ENCODE peak calls at places on chromosomes 5 and 9, in five cellular contexts. G, E, O, W and Q are unnamed samples. For H3K4me1, the result is how much of the 10 kb centered on the place peaks cover.

GRCh38 chr9:125462766-125463384 is 201.2 kb downstream of the GAPVD1 start:
- DNase-seq in G (no peak), E (no peak), O (no peak), W (no peak), Q (no peak)

GRCh38 chr5:60458669-60459068 is 241.3 kb downstream of the DEPDC1B start:
- DNase-seq in G (no peak), E (no peak), O (no peak), W (no peak), Q (no peak)

GRCh38 chr9:14309403-14309802 is 4.5 kb downstream of the NFIB start:
- DNase-seq in G (no peak), E (peak), O (no peak), W (no peak), Q (no peak)

GRCh38 chr5:77546-77945 is 14.4 kb upstream of the PLEKHG4B start:
- DNase-seq in G (no peak), E (no peak), O (no peak), W (no peak), Q (no peak)

GRCh38 chr5:169374761-169375160 is 73.8 kb upstream of the SLIT3 start:
- DNase-seq in G (no peak), E (peak), O (no peak), W (no peak), Q (no peak)

GRCh38 chr5:45695011-45695667 is 1.0 kb downstream of the HCN1 start:
- DNase-seq in G (no peak), E (peak), O (no peak), W (no peak), Q (no peak)

GRCh38 chr9:119844431-119844830 is 475.2 kb upstream of the BRINP1 start:
- DNase-seq in G (no peak), E (no peak), O (no peak), W (no peak), Q (no peak)

GRCh38 chr9:130869250-130869649 is 27.4 kb downstream of the QRFP start:
- DNase-seq in G (no peak), E (peak), O (no peak), W (peak), Q (no peak)

GRCh38 chr5:68365894-68366293 is 150.3 kb downstream of the PIK3R1 start:
- DNase-seq in G (no peak), E (no peak), O (no peak), W (no peak), Q (no peak)

GRCh38 chr9:108600896-108601295 is 254.9 kb downstream of the ACTL7B start:
- DNase-seq in G (no peak), E (no peak), O (no peak), W (no peak), Q (no peak)

GRCh38 chr9:114638441-114638840 is 19.2 kb downstream of the TEX53 start:
- DNase-seq in G (no peak), E (no peak), O (no peak), W (no peak), Q (no peak)

GRCh38 chr9:74577956-74578355 is 80.8 kb downstream of the RORB start:
- DNase-seq in G (no peak), E (no peak), O (no peak), W (no peak), Q (no peak)

GRCh38 chr5:16776611-16777251 is 159.4 kb downstream of the MYO10 start:
- DNase-seq in G (peak), E (peak), O (no peak), W (no peak), Q (no peak)

GRCh38 chr9:89974582-89974981 is 369.8 kb downstream of the GADD45G start:
- DNase-seq in G (no peak), E (no peak), O (no peak), W (no peak), Q (no peak)

GRCh38 chr5:158303261-158303660 is 444.3 kb upstream of the CLINT1 start:
- DNase-seq in G (no peak), E (peak), O (no peak), W (no peak), Q (no peak)

GRCh38 chr5:138528744-138529469 is 14.1 kb downstream of the ETF1 start:
- DNase-seq in G (no peak), E (no peak), O (no peak), W (no peak), Q (no peak)

GRCh38 chr9:133485531-133486260 is 6.8 kb upstream of the SLC2A6 start:
- DNase-seq in G (no peak), E (peak), O (no peak), W (no peak), Q (no peak)

GRCh38 chr5:148397968-148398595 is 14.3 kb downstream of the FBXO38 start:
- DNase-seq in G (no peak), E (no peak), O (no peak), W (no peak), Q (peak)

GRCh38 chr5:7519564-7519963 is 123.6 kb downstream of the ADCY2 start:
- DNase-seq in G (peak), E (no peak), O (no peak), W (no peak), Q (no peak)

GRCh38 chr5:167582263-167582662 is 709.2 kb upstream of the WWC1 start:
- DNase-seq in G (no peak), E (no peak), O (no peak), W (no peak), Q (no peak)

GRCh38 chr9:123445116-123445515 is 89.1 kb downstream of the CRB2 start:
- DNase-seq in G (no peak), E (no peak), O (no peak), W (no peak), Q (no peak)
- H3K4me1 ChIP-seq in G (under half), E (under half), O (under half), W (under half), Q (under half)

DNA sequence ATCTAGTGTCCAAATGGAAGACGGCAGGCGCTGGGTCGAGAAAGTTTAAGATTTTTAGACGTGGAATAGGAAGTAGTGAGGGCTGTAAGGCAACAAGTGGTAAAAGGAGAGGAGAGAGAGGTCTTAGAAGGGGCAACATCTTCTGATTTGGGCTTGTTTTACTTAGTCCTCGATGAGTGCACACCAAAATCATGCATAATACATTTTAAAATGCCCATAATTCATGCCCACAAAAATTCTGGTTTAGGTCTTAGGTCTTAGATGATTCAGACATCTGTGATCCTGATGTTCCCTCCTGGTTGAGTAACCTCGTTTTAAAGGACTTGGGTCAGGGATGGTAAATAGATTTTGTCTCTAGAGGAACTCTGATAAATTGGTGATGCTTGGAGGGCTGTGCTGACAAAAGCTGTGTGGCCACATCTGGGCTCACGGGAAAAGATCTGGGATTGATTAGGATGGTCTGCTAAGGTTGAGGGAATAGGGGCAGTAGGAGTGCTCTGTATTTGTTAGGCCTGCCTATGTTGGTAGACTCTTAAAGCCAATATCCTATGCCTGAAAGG is 476.3 kb downstream of the CCDC171 start:
- DNase-seq in G (no peak), E (no peak), O (no peak), W (no peak), Q (no peak)
- H3K4me1 ChIP-seq in G (under half), E (under half), O (under half), W (under half), Q (under half)

DNA sequence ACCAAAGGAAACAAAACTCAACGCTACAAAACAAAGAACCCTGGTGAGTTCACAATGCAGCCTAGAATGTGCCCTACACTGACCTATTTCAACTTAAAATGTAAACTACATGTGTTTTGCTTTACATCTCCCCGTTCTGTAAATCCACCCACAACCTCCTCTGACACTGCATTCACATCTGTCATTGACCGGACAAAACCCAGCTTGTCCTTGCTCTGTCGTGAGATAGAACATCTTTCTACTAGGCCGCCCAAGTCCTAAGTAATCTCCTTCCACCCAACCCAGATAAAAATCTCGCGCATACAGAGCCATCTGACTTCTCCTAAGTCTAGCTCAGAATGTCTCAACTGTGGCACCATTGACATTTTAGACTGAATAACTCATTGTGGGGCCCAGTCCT is 6.1 kb upstream of the VLDLR start:
- DNase-seq in G (no peak), E (no peak), O (no peak), W (no peak), Q (no peak)
- H3K4me1 ChIP-seq in G (under half), E (under half), O (under half), W (under half), Q (under half)

DNA sequence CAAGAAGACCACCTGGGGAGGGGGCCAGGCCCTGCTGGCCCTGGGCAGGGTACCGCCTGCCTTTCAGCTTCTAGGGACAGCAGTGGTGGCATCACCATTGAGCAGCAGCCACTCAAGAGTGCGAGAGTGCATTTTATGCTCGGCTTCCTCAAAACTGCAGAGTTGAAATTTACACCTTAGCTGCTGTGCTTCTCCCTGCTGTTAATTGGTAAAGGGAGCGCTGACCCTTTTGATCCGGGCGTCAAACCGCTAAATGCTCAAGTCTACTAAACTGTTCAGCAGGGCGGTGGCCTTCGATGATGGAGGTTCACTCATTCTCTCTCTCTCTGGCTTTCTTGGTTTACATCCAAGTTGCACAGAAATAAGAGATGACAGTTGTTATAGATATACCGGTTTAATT is 368.5 kb upstream of the IRX2 start:
- DNase-seq in G (no peak), E (no peak), O (no peak), W (no peak), Q (no peak)
- H3K4me1 ChIP-seq in G (under half), E (under half), O (under half), W (under half), Q (under half)

DNA sequence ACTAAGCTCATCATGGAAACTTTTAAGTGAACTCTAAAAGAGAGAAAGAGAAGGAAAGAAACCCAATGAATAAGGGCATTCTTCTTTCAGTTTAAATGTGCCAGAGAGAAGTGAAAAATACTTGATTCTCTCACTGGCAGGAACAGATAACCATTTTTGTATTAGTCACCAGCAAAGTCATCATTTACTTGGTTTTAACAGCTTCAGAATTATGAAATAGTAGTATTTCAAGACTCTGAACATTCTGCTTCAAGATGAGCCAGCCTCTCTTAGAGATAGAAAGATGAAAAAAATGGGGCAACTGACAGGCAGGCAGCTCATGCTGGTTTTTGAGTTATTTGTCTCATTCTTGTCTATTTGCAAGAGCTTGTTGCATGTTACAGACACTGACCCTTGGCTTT is 103.5 kb downstream of the GCNT1 start:
- DNase-seq in G (no peak), E (no peak), O (no peak), W (no peak), Q (no peak)
- H3K4me1 ChIP-seq in G (under half), E (under half), O (under half), W (under half), Q (under half)

DNA sequence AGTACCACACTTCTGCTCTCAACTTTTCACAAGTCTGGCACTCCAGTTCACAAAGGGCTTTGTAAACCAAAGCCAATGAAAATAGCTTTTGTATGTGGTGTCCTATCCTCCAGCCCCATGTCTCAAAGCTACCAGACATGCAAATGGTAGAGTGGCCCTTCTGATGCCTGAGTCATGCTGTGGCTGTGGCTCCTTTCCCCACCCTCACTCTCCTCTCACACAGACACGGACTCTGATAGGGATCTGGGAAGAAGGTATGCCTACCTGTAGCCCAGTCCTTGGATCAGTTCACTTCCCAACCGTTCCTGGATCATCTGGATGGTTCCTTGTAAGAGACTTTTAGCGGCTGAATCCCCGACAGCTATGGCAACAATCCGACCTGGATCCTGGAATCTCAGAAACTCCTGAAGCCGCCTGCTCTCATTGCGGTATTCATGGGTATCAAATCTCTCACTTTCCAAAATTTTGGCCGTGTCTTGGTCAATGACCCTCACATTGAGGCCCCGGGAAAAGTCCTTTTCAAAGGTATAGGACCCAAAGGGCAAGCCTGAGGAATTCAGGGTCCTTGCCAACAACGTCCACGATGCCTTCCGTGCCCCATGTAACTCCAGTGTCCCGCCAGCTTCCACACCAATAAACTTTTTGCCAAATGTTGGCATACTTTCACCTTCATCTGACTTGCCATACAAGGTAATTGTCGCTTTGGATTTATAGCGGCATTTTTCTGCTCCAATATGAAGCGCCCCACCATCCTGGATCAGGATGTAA is 23.4 kb downstream of the CEMIP2 start:
- DNase-seq in G (no peak), E (no peak), O (no peak), W (no peak), Q (no peak)
- H3K4me1 ChIP-seq in G (under half), E (under half), O (under half), W (under half), Q (under half)

GRCh38 chr5:149935431-149935901 is 9.1 kb downstream of the PDE6A start:
- DNase-seq in G (no peak), E (no peak), O (no peak), W (no peak), Q (no peak)
- H3K4me1 ChIP-seq in G (under half), E (under half), O (under half), W (under half), Q (under half)

DNA sequence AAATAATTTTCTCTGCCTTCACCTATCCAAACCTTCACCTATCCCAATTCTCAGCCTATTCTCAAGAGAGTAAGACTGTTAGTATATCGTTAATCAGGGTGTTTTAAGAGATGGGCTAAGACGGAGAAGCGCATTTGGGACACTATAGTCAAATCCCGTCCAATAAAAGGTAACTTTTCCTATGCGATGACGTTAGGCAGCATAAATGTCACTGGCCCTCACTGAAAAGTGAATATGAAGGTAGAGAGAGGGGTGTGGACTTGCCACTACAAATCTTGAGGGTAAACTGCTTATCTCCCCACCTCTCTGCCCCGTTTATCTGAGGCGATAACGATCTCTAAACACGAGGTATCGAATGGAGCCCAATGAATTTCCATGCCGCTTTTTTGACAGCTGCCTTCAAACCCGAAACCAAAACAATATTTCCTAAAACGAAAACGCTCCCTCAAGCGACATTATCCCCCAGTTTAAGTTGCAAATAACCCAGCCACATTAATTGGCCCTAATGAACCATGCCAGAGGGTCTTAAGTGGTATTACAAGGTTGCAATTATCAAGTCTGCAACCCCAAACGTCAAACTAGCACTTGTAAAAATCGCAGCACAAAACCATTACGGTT is 1.5 kb downstream of the NR3C1 start:
- DNase-seq in G (no peak), E (no peak), O (no peak), W (no peak), Q (no peak)
- H3K4me1 ChIP-seq in G (under half), E (under half), O (under half), W (half or more), Q (under half)

DNA sequence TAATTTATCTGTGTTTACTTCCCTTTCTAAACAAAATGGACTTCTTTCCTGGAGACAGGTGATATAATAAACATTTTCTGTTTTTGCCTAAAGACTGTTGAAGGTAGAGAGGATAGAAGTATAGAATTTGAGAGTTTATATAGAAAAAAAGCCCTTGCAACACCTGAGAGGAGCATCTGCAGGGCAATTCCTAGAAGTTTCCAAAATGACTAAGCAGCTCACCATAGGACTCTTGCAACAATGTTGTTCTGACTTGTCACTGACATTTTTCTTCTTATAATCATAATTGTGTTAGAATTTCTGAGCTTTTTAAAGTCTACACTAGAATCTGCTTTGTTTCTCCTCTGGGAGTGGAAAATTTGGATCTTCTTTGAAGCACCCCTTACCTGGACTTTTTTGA is 216.8 kb downstream of the TUSC1 start:
- DNase-seq in G (no peak), E (no peak), O (no peak), W (no peak), Q (no peak)
- H3K4me1 ChIP-seq in G (under half), E (under half), O (under half), W (under half), Q (under half)